ENCODE peak calls at places on chromosomes 6 and 20, in seven cellular contexts. One of them, this sample, is unnamed.
A peak's percentile ranks its signal among the peaks of the same experiment; 100 is the strongest.

GRCh38 chr6:28543671-28544131 is 18.0 kb downstream of the GPX5 start:
- DNase-seq in suprapubic skin: no peak
- DNase-seq in PC-3: no peak
- DNase-seq in epithelial cell of esophagus: peak; percentile 14
- DNase-seq in pancreas: no peak
- DNase-seq in ascending aorta: no peak
- DNase-seq in WERI-Rb-1: no peak
- DNase-seq in this sample: peak; percentile 45

GRCh38 chr6:7401103-7401502 is 11.5 kb downstream of the RIOK1 start:
- DNase-seq in WERI-Rb-1: no peak
- DNase-seq in pancreas: no peak
- DNase-seq in PC-3: peak; percentile 86
- DNase-seq in ascending aorta: no peak
- DNase-seq in epithelial cell of esophagus: peak; percentile 23
- DNase-seq in suprapubic skin: no peak
- DNase-seq in this sample: no peak

GRCh38 chr20:49905415-49906091 is 9.8 kb downstream of the SPATA2 start:
- DNase-seq in epithelial cell of esophagus: no peak
- DNase-seq in pancreas: no peak
- DNase-seq in ascending aorta: peak; percentile 63
- DNase-seq in PC-3: no peak
- DNase-seq in WERI-Rb-1: no peak
- DNase-seq in suprapubic skin: no peak
- DNase-seq in this sample: peak; percentile 39

GRCh38 chr6:45553730-45554344 is 176.1 kb upstream of the SUPT3H start:
- DNase-seq in ascending aorta: no peak
- DNase-seq in suprapubic skin: no peak
- DNase-seq in epithelial cell of esophagus: no peak
- DNase-seq in WERI-Rb-1: no peak
- DNase-seq in pancreas: no peak
- DNase-seq in PC-3: no peak
- DNase-seq in this sample: no peak

GRCh38 chr20:61575151-61575937 is 323.3 kb downstream of the CDH4 start:
- DNase-seq in ascending aorta: no peak
- DNase-seq in suprapubic skin: no peak
- DNase-seq in WERI-Rb-1: no peak
- DNase-seq in PC-3: no peak
- DNase-seq in pancreas: no peak
- DNase-seq in epithelial cell of esophagus: no peak
- DNase-seq in this sample: no peak

GRCh38 chr20:64244281-64244805 is 11.2 kb upstream of the PCMTD2 start:
- DNase-seq in ascending aorta: no peak
- DNase-seq in pancreas: no peak
- DNase-seq in epithelial cell of esophagus: no peak
- DNase-seq in PC-3: no peak
- DNase-seq in WERI-Rb-1: no peak
- DNase-seq in suprapubic skin: peak; percentile 48
- DNase-seq in this sample: no peak

GRCh38 chr20:53580376-53581111 is 13.1 kb downstream of the ZNF217 start:
- DNase-seq in pancreas: no peak
- DNase-seq in WERI-Rb-1: no peak
- DNase-seq in ascending aorta: peak; percentile 51
- DNase-seq in suprapubic skin: no peak
- DNase-seq in PC-3: peak; percentile 70
- DNase-seq in epithelial cell of esophagus: no peak
- DNase-seq in this sample: no peak

GRCh38 chr20:55415567-55416142 is 589.7 kb downstream of the CBLN4 start:
- DNase-seq in PC-3: peak; percentile 59
- DNase-seq in ascending aorta: no peak
- DNase-seq in suprapubic skin: no peak
- DNase-seq in WERI-Rb-1: no peak
- DNase-seq in pancreas: no peak
- DNase-seq in epithelial cell of esophagus: peak; percentile 65
- DNase-seq in this sample: peak; percentile 49

GRCh38 chr6:169812257-169812644 is 60.8 kb downstream of the ERMARD start:
- DNase-seq in suprapubic skin: peak; percentile 75
- DNase-seq in ascending aorta: peak; percentile 25
- DNase-seq in PC-3: no peak
- DNase-seq in pancreas: no peak
- DNase-seq in epithelial cell of esophagus: no peak
- DNase-seq in WERI-Rb-1: no peak
- DNase-seq in this sample: no peak

GRCh38 chr20:10217517-10218410 is 866 bp upstream of the SNAP25 start:
- DNase-seq in WERI-Rb-1: peak; percentile 80
- DNase-seq in pancreas: peak; percentile 22
- DNase-seq in ascending aorta: peak; percentile 90
- DNase-seq in suprapubic skin: no peak
- DNase-seq in PC-3: no peak
- DNase-seq in epithelial cell of esophagus: peak; percentile 63
- DNase-seq in this sample: peak; percentile 72

GRCh38 chr20:14142964-14143627 is 147.8 kb downstream of the MACROD2 start:
- DNase-seq in suprapubic skin: no peak
- DNase-seq in PC-3: no peak
- DNase-seq in epithelial cell of esophagus: peak; percentile 34
- DNase-seq in ascending aorta: no peak
- DNase-seq in WERI-Rb-1: no peak
- DNase-seq in pancreas: no peak
- DNase-seq in this sample: no peak

GRCh38 chr20:18279231-18279630 is 9.1 kb upstream of the ZNF133 start:
- DNase-seq in suprapubic skin: no peak
- DNase-seq in epithelial cell of esophagus: peak; percentile 59
- DNase-seq in PC-3: peak; percentile 35
- DNase-seq in WERI-Rb-1: no peak
- DNase-seq in pancreas: no peak
- DNase-seq in ascending aorta: no peak
- DNase-seq in this sample: no peak

GRCh38 chr20:61708891-61709290 is 356.8 kb downstream of the TAF4 start:
- DNase-seq in ascending aorta: no peak
- DNase-seq in epithelial cell of esophagus: no peak
- DNase-seq in PC-3: no peak
- DNase-seq in pancreas: no peak
- DNase-seq in suprapubic skin: no peak
- DNase-seq in WERI-Rb-1: no peak
- DNase-seq in this sample: no peak

GRCh38 chr6:150391414-150391813 is 22.6 kb downstream of the IYD start:
- DNase-seq in WERI-Rb-1: no peak
- DNase-seq in PC-3: no peak
- DNase-seq in epithelial cell of esophagus: no peak
- DNase-seq in ascending aorta: no peak
- DNase-seq in pancreas: no peak
- DNase-seq in suprapubic skin: no peak
- DNase-seq in this sample: no peak

GRCh38 chr6:154462425-154462824 is 48.1 kb downstream of the CNKSR3 start:
- DNase-seq in epithelial cell of esophagus: no peak
- DNase-seq in PC-3: no peak
- DNase-seq in pancreas: no peak
- DNase-seq in WERI-Rb-1: no peak
- DNase-seq in ascending aorta: no peak
- DNase-seq in suprapubic skin: no peak
- DNase-seq in this sample: no peak

GRCh38 chr6:37602360-37602759 is 95.3 kb downstream of the MDGA1 start:
- DNase-seq in suprapubic skin: no peak
- DNase-seq in WERI-Rb-1: no peak
- DNase-seq in ascending aorta: no peak
- DNase-seq in PC-3: no peak
- DNase-seq in pancreas: no peak
- DNase-seq in epithelial cell of esophagus: no peak
- DNase-seq in this sample: no peak

GRCh38 chr20:2086177-2086979 is 15.2 kb upstream of the STK35 start:
- DNase-seq in pancreas: no peak
- DNase-seq in PC-3: no peak
- DNase-seq in suprapubic skin: no peak
- DNase-seq in epithelial cell of esophagus: no peak
- DNase-seq in ascending aorta: no peak
- DNase-seq in WERI-Rb-1: no peak
- DNase-seq in this sample: no peak

GRCh38 chr6:31083742-31084354 is 28.5 kb downstream of the C6orf15 start:
- DNase-seq in pancreas: peak; percentile 37
- DNase-seq in PC-3: no peak
- DNase-seq in suprapubic skin: no peak
- DNase-seq in WERI-Rb-1: peak; percentile 90
- DNase-seq in ascending aorta: no peak
- DNase-seq in epithelial cell of esophagus: peak; percentile 48
- DNase-seq in this sample: peak; percentile 70

GRCh38 chr20:667351-668034 is 8.1 kb downstream of the SCRT2 start:
- DNase-seq in PC-3: peak; percentile 54
- DNase-seq in pancreas: no peak
- DNase-seq in ascending aorta: peak; percentile 72
- DNase-seq in suprapubic skin: no peak
- DNase-seq in epithelial cell of esophagus: peak; percentile 63
- DNase-seq in WERI-Rb-1: peak; percentile 70
- DNase-seq in this sample: peak; percentile 89

GRCh38 chr20:8764289-8764962 is 304.5 kb upstream of the PLCB4 start:
- DNase-seq in suprapubic skin: no peak
- DNase-seq in PC-3: peak; percentile 44
- DNase-seq in epithelial cell of esophagus: no peak
- DNase-seq in pancreas: no peak
- DNase-seq in WERI-Rb-1: no peak
- DNase-seq in ascending aorta: no peak
- DNase-seq in this sample: no peak

GRCh38 chr6:108119212-108120141 is 44.9 kb upstream of the OSTM1 start:
- DNase-seq in suprapubic skin: no peak
- DNase-seq in PC-3: no peak
- DNase-seq in WERI-Rb-1: no peak
- DNase-seq in pancreas: no peak
- DNase-seq in epithelial cell of esophagus: no peak
- DNase-seq in ascending aorta: no peak
- DNase-seq in this sample: peak; percentile 87

GRCh38 chr6:136992113-136992512 is 52.7 kb downstream of the IL20RA start:
- DNase-seq in suprapubic skin: no peak
- DNase-seq in pancreas: no peak
- DNase-seq in WERI-Rb-1: no peak
- DNase-seq in epithelial cell of esophagus: no peak
- DNase-seq in ascending aorta: no peak
- DNase-seq in PC-3: no peak
- DNase-seq in this sample: no peak

GRCh38 chr6:136991614-136992013 is 53.2 kb downstream of the IL20RA start:
- DNase-seq in ascending aorta: no peak
- DNase-seq in pancreas: no peak
- DNase-seq in suprapubic skin: no peak
- DNase-seq in epithelial cell of esophagus: no peak
- DNase-seq in PC-3: peak; percentile 9
- DNase-seq in WERI-Rb-1: no peak
- DNase-seq in this sample: no peak

GRCh38 chr6:136989591-136990578 is 54.9 kb downstream of the IL20RA start:
- DNase-seq in WERI-Rb-1: peak; percentile 65
- DNase-seq in suprapubic skin: no peak
- DNase-seq in epithelial cell of esophagus: no peak
- DNase-seq in PC-3: no peak
- DNase-seq in ascending aorta: no peak
- DNase-seq in pancreas: no peak
- DNase-seq in this sample: peak; percentile 76

GRCh38 chr6:136987526-136987925 is 57.2 kb downstream of the IL20RA start:
- DNase-seq in suprapubic skin: no peak
- DNase-seq in epithelial cell of esophagus: peak; percentile 67
- DNase-seq in PC-3: peak; percentile 59
- DNase-seq in ascending aorta: no peak
- DNase-seq in pancreas: no peak
- DNase-seq in WERI-Rb-1: no peak
- DNase-seq in this sample: no peak

GRCh38 chr6:136990754-136991153 is 54.0 kb downstream of the IL20RA start:
- DNase-seq in WERI-Rb-1: no peak
- DNase-seq in suprapubic skin: no peak
- DNase-seq in ascending aorta: no peak
- DNase-seq in PC-3: no peak
- DNase-seq in pancreas: no peak
- DNase-seq in epithelial cell of esophagus: no peak
- DNase-seq in this sample: peak; percentile 27
- H3K4me3 ChIP-seq in WERI-Rb-1: no peak overlapping the region
- H3K4me3 ChIP-seq in suprapubic skin: peak overlapping the region; percentile 52
- H3K4me3 ChIP-seq in ascending aorta: no peak overlapping the region
- H3K4me3 ChIP-seq in PC-3: no peak overlapping the region
- H3K4me3 ChIP-seq in pancreas: no peak overlapping the region
- H3K4me3 ChIP-seq in epithelial cell of esophagus: no peak overlapping the region
- H3K4me3 ChIP-seq in this sample: no peak overlapping the region

GRCh38 chr20:20201639-20202038 is 149.3 kb downstream of the CFAP61 start:
- DNase-seq in suprapubic skin: no peak
- DNase-seq in ascending aorta: no peak
- DNase-seq in epithelial cell of esophagus: no peak
- DNase-seq in pancreas: no peak
- DNase-seq in PC-3: no peak
- DNase-seq in WERI-Rb-1: no peak
- DNase-seq in this sample: no peak

GRCh38 chr20:20204326-20204725 is 152.0 kb downstream of the CFAP61 start:
- DNase-seq in ascending aorta: no peak
- DNase-seq in epithelial cell of esophagus: no peak
- DNase-seq in suprapubic skin: no peak
- DNase-seq in WERI-Rb-1: no peak
- DNase-seq in pancreas: no peak
- DNase-seq in PC-3: no peak
- DNase-seq in this sample: no peak

GRCh38 chr20:20203784-20204183 is 151.5 kb downstream of the CFAP61 start:
- DNase-seq in PC-3: no peak
- DNase-seq in WERI-Rb-1: no peak
- DNase-seq in epithelial cell of esophagus: no peak
- DNase-seq in suprapubic skin: no peak
- DNase-seq in ascending aorta: no peak
- DNase-seq in pancreas: no peak
- DNase-seq in this sample: no peak

GRCh38 chr20:20201124-20201523 is 148.8 kb downstream of the CFAP61 start:
- DNase-seq in epithelial cell of esophagus: no peak
- DNase-seq in WERI-Rb-1: no peak
- DNase-seq in pancreas: no peak
- DNase-seq in suprapubic skin: no peak
- DNase-seq in PC-3: no peak
- DNase-seq in ascending aorta: no peak
- DNase-seq in this sample: no peak

DNA sequence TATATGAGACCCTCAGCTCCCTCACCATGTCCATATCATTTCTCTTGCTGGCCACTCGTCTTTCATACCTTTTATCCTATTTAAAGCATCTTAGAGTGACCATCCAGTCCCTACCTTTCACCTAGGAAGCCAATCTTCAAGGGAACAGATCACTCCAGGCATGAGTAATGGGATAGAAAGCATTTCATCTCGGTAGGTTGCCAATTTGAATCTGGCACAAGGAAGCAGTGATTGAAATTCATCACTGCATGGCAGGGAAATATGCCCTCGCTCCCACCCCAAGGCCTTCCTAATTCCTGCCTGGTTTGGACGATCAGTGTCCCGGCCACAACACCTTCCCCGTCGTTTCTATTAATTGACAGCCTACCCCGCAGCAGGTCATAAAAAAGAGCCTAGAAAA is 150.5 kb downstream of the CFAP61 start:
- DNase-seq in suprapubic skin: no peak
- DNase-seq in PC-3: no peak
- DNase-seq in WERI-Rb-1: no peak
- DNase-seq in ascending aorta: no peak
- DNase-seq in epithelial cell of esophagus: no peak
- DNase-seq in pancreas: no peak
- DNase-seq in this sample: no peak
- H3K4me3 ChIP-seq in suprapubic skin: no peak overlapping the region
- H3K4me3 ChIP-seq in PC-3: no peak overlapping the region
- H3K4me3 ChIP-seq in WERI-Rb-1: no peak overlapping the region
- H3K4me3 ChIP-seq in ascending aorta: no peak overlapping the region
- H3K4me3 ChIP-seq in epithelial cell of esophagus: no peak overlapping the region
- H3K4me3 ChIP-seq in pancreas: no peak overlapping the region
- H3K4me3 ChIP-seq in this sample: no peak overlapping the region

GRCh38 chr6:75618437-75618836 is 16.8 kb downstream of the SENP6 start:
- DNase-seq in pancreas: no peak
- DNase-seq in ascending aorta: no peak
- DNase-seq in epithelial cell of esophagus: no peak
- DNase-seq in PC-3: no peak
- DNase-seq in suprapubic skin: no peak
- DNase-seq in WERI-Rb-1: no peak
- DNase-seq in this sample: no peak
- H3K4me3 ChIP-seq in pancreas: no peak overlapping the region
- H3K4me3 ChIP-seq in ascending aorta: no peak overlapping the region
- H3K4me3 ChIP-seq in epithelial cell of esophagus: no peak overlapping the region
- H3K4me3 ChIP-seq in PC-3: no peak overlapping the region
- H3K4me3 ChIP-seq in suprapubic skin: no peak overlapping the region
- H3K4me3 ChIP-seq in WERI-Rb-1: no peak overlapping the region
- H3K4me3 ChIP-seq in this sample: no peak overlapping the region

GRCh38 chr20:24470031-24470781 is 777 bp downstream of the SYNDIG1 start:
- DNase-seq in PC-3: no peak
- DNase-seq in WERI-Rb-1: peak; percentile 52
- DNase-seq in suprapubic skin: no peak
- DNase-seq in epithelial cell of esophagus: peak; percentile 26
- DNase-seq in pancreas: no peak
- DNase-seq in ascending aorta: no peak
- DNase-seq in this sample: peak; percentile 77
- H3K4me3 ChIP-seq in PC-3: no peak overlapping the region
- H3K4me3 ChIP-seq in WERI-Rb-1: peak overlapping the region; percentile 65
- H3K4me3 ChIP-seq in suprapubic skin: peak overlapping the region; percentile 50
- H3K4me3 ChIP-seq in epithelial cell of esophagus: no peak overlapping the region
- H3K4me3 ChIP-seq in pancreas: peak overlapping the region; percentile 1
- H3K4me3 ChIP-seq in ascending aorta: peak overlapping the region; percentile 84
- H3K4me3 ChIP-seq in this sample: peak overlapping the region; percentile 70